ENCODE peak calls at places on chromosome 9, in four cellular contexts. K is lower lobe of right lung, C is heart left ventricle, N is HepG2. I is an unnamed sample.

GRCh38 chr9:127393680-127394079 is 3.3 kb upstream of the SLC2A8 start:
- DNase-seq in K (no peak), C (no peak), N (no peak), I (no peak)

GRCh38 chr9:100442072-100442471 is 15.1 kb downstream of the MSANTD3 start:
- DNase-seq in K (no peak), N (no peak), C (no peak), I (no peak)

GRCh38 chr9:131167146-131167692 is 41.8 kb downstream of the NUP214 start:
- DNase-seq in K (no peak), N (no peak), C (no peak), I (no peak)

GRCh38 chr9:86368871-86369521 is 14.8 kb upstream of the TUT7 start:
- DNase-seq in C (no peak), K (no peak), N (peak; percentile 12), I (no peak)

GRCh38 chr9:37377688-37378612 is 44.5 kb upstream of the GRHPR start:
- DNase-seq in N (no peak), C (no peak), K (no peak), I (no peak)

GRCh38 chr9:109319072-109319630 is 1.7 kb downstream of the EPB41L4B start:
- DNase-seq in K (peak; percentile 57), N (no peak), C (no peak), I (no peak)

GRCh38 chr9:14014744-14015143 is 299.2 kb downstream of the NFIB start:
- DNase-seq in K (no peak), C (no peak), N (no peak), I (no peak)

GRCh38 chr9:137744632-137745183 is 125.9 kb downstream of the EHMT1 start:
- DNase-seq in C (no peak), N (no peak), K (no peak), I (no peak)

GRCh38 chr9:18480649-18481048 is 6.7 kb downstream of the ADAMTSL1 start:
- DNase-seq in N (no peak), C (no peak), K (no peak), I (no peak)

GRCh38 chr9:135887585-135888050 is 19.7 kb downstream of the CAMSAP1 start:
- DNase-seq in N (no peak), C (peak; percentile 36), K (peak; percentile 69), I (no peak)

GRCh38 chr9:69931340-69931739 is 110.7 kb downstream of the CFAP95 start:
- DNase-seq in C (no peak), N (peak; percentile 9), K (no peak), I (no peak)

GRCh38 chr9:133067006-133067405 is 5.2 kb downstream of the CEL start:
- DNase-seq in N (no peak), C (no peak), K (peak; percentile 26), I (peak; percentile 39)

GRCh38 chr9:4860383-4860782 is 67.6 kb downstream of the RCL1 start:
- DNase-seq in N (no peak), C (no peak), K (no peak), I (no peak)

GRCh38 chr9:127179633-127180401 is 57.4 kb upstream of the ANGPTL2 start:
- DNase-seq in N (no peak), C (no peak), K (peak; percentile 29), I (peak; percentile 35)

GRCh38 chr9:109050444-109050843 is 37.1 kb upstream of the CTNNAL1 start:
- DNase-seq in N (no peak), K (no peak), C (no peak), I (no peak)

GRCh38 chr9:27204578-27204977 is 92.4 kb downstream of the EQTN start:
- DNase-seq in N (no peak), K (no peak), C (no peak), I (no peak)

GRCh38 chr9:126461608-126462007 is 135.0 kb downstream of the MVB12B start:
- DNase-seq in C (no peak), N (no peak), K (no peak), I (no peak)

GRCh38 chr9:86918556-86918955 is 28.8 kb downstream of the GAS1 start:
- DNase-seq in N (no peak), K (no peak), C (no peak), I (no peak)

GRCh38 chr9:128634651-128635262 is 21.9 kb downstream of the DYNC2I2 start:
- DNase-seq in N (no peak), C (no peak), K (no peak), I (peak; percentile 20)

GRCh38 chr9:32500768-32501167 is 25.2 kb downstream of the RIGI start:
- DNase-seq in N (peak; percentile 12), K (no peak), C (no peak), I (no peak)

GRCh38 chr9:38682713-38683112 is 37.2 kb downstream of the FAM240B start:
- DNase-seq in C (no peak), K (no peak), N (peak; percentile 54), I (no peak)

GRCh38 chr9:17423681-17424011 is 155.2 kb upstream of the SH3GL2 start:
- DNase-seq in N (no peak), K (no peak), C (no peak), I (no peak)

GRCh38 chr9:82457281-82457680 is 468.7 kb downstream of the SPATA31D1 start:
- DNase-seq in N (no peak), C (no peak), K (no peak), I (no peak)

GRCh38 chr9:105331755-105332154 is 87.3 kb downstream of the SLC44A1 start:
- DNase-seq in K (no peak), N (peak; percentile 73), C (no peak), I (no peak)

GRCh38 chr9:3007331-3007730 is 163.4 kb upstream of the PUM3 start:
- DNase-seq in K (no peak), N (no peak), C (no peak), I (no peak)

GRCh38 chr9:35470894-35471293 is 19.0 kb upstream of the RUSC2 start:
- DNase-seq in N (no peak), C (no peak), K (no peak), I (no peak)

GRCh38 chr9:36151306-36152210 is 15.0 kb downstream of the GLIPR2 start:
- DNase-seq in K (peak; percentile 87), C (peak; percentile 69), N (no peak), I (peak; percentile 54)

GRCh38 chr9:101601904-101602765 is 7.4 kb upstream of the PPP3R2 start:
- DNase-seq in K (no peak), C (no peak), N (peak; percentile 46), I (no peak)

GRCh38 chr9:9791621-9792020 is 821.2 kb downstream of the PTPRD start:
- DNase-seq in K (no peak), C (no peak), N (no peak), I (no peak)

GRCh38 chr9:11128156-11128555 is 515.4 kb upstream of the PTPRD start:
- DNase-seq in N (no peak), K (no peak), C (no peak), I (no peak)

GRCh38 chr9:91483189-91483691 is 59.6 kb upstream of the NFIL3 start:
- DNase-seq in N (no peak), K (no peak), C (peak; percentile 84), I (no peak)

GRCh38 chr9:134052491-134052890 is 15.3 kb downstream of the BRD3 start:
- DNase-seq in K (no peak), C (no peak), N (no peak), I (no peak)

GRCh38 chr9:42388146-42388690 is 204.8 kb downstream of the SPATA31A6 start:
- DNase-seq in K (no peak), C (no peak), N (no peak), I (no peak)

DNA sequence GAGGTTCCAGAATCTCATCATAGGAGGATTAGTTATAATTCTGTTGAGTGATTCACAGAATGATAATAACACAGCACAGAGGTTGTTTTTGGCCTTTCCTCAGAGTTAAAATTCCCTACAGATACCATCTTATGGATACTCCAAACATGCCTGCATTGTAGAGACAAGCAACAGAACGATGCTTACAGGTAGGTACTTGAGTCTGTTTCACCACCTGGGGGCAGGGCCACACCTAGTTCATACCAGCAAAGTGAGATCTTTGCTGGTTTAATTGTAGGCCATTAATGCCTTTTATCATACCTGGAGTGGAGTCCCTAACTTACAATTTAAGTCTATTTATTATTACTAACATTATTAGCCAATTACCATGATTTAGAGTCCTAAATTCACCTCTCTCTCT is 416.5 kb upstream of the TLE4 start:
- DNase-seq in K (no peak), N (no peak), C (no peak), I (no peak)
- H3K27ac ChIP-seq in K (no peak overlapping the region), N (no peak overlapping the region), C (no peak overlapping the region), I (no peak overlapping the region)

DNA sequence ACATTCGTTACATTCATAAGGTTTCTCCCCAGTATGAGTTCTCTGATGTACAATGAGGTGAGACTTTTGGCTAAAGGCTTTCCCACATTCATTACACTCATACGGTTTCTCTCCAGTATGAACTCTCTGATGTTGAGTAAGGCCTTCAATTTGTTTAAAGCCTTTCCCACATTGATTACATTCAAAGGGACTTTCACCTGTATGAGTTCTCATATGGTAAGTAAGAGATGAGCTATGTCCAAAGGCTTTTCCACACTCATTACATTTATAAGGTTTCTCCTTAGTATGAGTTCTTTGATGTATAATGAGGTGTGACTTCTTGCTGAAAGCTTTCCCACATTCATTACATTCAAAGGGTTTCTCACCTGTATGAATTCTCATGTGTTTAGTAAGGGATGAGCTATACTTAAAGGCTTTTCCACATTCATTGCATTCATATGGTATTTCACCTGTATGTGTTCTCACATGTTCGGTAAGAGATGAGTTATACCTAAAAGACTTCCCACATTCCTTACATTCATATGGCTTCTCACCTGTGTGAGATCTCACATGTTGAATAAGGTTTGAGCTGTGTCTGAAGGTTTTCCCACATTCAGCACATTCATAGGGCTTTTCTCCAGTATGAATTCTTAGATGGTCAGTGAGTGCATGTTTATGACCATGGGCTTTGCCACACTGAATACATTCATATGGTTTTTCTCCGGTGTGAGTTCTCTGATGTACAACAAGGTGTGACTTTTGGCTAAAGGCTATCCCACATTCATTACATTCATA is 13.5 kb downstream of the ZFP37 start:
- DNase-seq in K (no peak), N (no peak), C (no peak), I (no peak)
- H3K9me3 ChIP-seq in K (peaks cover 100% of the 10 kb centered on the region), N (peaks cover 93% of the 10 kb centered on the region), C (peaks cover 30% of the 10 kb centered on the region), I (peaks cover 100% of the 10 kb centered on the region)

GRCh38 chr9:94655739-94656138 is 16.4 kb upstream of the FBP1 start:
- DNase-seq in C (no peak), N (no peak), K (no peak), I (no peak)
- H3K4me3 ChIP-seq in C (no peak overlapping the region), N (no peak overlapping the region), K (no peak overlapping the region), I (peak overlapping the region; percentile 43)

GRCh38 chr9:99108131-99108530 is 3.2 kb downstream of the TGFBR1 start:
- DNase-seq in N (no peak), K (no peak), C (no peak), I (no peak)

GRCh38 chr9:99104459-99105151 is at the start of gene TGFBR1:
- DNase-seq in N (peak; percentile 78), C (peak; percentile 96), K (peak; percentile 96), I (peak; percentile 95)

GRCh38 chr9:99105152-99106043 is 485 bp downstream of the TGFBR1 start:
- DNase-seq in C (peak; percentile 89), N (peak; percentile 52), K (peak; percentile 91), I (peak; percentile 90)

GRCh38 chr9:99103909-99104458 is 929 bp upstream of the TGFBR1 start:
- DNase-seq in C (peak; percentile 32), N (no peak), K (no peak), I (peak; percentile 60)

DNA sequence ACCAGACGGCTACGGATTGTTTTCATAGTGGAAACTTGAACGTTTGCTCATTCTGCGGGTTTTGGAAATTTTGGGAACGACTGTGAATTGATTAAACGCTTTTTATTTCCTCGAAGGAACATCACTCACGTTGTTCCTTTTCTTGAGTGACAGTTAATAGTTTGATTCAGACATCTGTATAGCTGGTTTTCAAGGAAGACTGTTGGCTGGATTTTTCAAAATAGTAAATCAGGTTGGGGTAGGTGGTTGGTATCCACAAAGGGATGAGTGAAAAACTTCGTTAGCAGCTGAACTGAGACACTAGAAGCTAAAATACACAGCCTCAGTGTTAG is 1.1 kb downstream of the TGFBR1 start:
- DNase-seq in C (no peak), N (no peak), K (no peak), I (no peak)
- H3K27ac ChIP-seq in C (peak overlapping the region; percentile 93), N (peak overlapping the region; percentile 46), K (peak overlapping the region; percentile 91), I (peak overlapping the region; percentile 86)

GRCh38 chr9:12698293-12698692 is 5.1 kb downstream of the TYRP1 start:
- DNase-seq in N (no peak), K (no peak), C (no peak), I (no peak)
- H3K9me3 ChIP-seq in N (no peaks in the 10 kb centered on the region), K (no peaks in the 10 kb centered on the region), C (no peaks in the 10 kb centered on the region), I (no peaks in the 10 kb centered on the region)